ENCODE peak calls at places on chromosomes 3 and 15, in four cellular contexts. One of them, this sample, is unnamed.

GRCh38 chr3:67641451-67641850 is 13.0 kb downstream of the SUCLG2 start:
- DNase-seq in sigmoid colon: no peak
- DNase-seq in hepatocyte: no peak
- DNase-seq in lung: no peak
- DNase-seq in this sample: no peak

GRCh38 chr3:104960579-104960978 is 406.1 kb upstream of the ALCAM start:
- DNase-seq in sigmoid colon: no peak
- DNase-seq in hepatocyte: no peak
- DNase-seq in lung: no peak
- DNase-seq in this sample: no peak

GRCh38 chr3:34955684-34956083 is 683.6 kb upstream of the ARPP21 start:
- DNase-seq in lung: no peak
- DNase-seq in hepatocyte: no peak
- DNase-seq in sigmoid colon: no peak
- DNase-seq in this sample: no peak

GRCh38 chr15:95511680-95512079 is 818.8 kb upstream of the NR2F2 start:
- DNase-seq in lung: no peak
- DNase-seq in hepatocyte: no peak
- DNase-seq in sigmoid colon: no peak
- DNase-seq in this sample: no peak

GRCh38 chr15:58361291-58361759 is 70.5 kb upstream of the LIPC start:
- DNase-seq in hepatocyte: peak
- DNase-seq in lung: no peak
- DNase-seq in sigmoid colon: no peak
- DNase-seq in this sample: no peak

GRCh38 chr3:77203876-77204275 is 164.0 kb downstream of the ROBO2 start:
- DNase-seq in lung: no peak
- DNase-seq in hepatocyte: no peak
- DNase-seq in sigmoid colon: no peak
- DNase-seq in this sample: no peak

GRCh38 chr3:150371741-150372254 is 36.3 kb upstream of the TSC22D2 start:
- DNase-seq in lung: peak
- DNase-seq in sigmoid colon: peak
- DNase-seq in hepatocyte: peak
- DNase-seq in this sample: peak

GRCh38 chr15:68391084-68391483 is 40.9 kb downstream of the ITGA11 start:
- DNase-seq in lung: no peak
- DNase-seq in sigmoid colon: peak
- DNase-seq in hepatocyte: no peak
- DNase-seq in this sample: no peak

GRCh38 chr3:53195602-53196574 is 34.9 kb downstream of the PRKCD start:
- DNase-seq in hepatocyte: peak
- DNase-seq in lung: peak
- DNase-seq in sigmoid colon: no peak
- DNase-seq in this sample: peak

GRCh38 chr3:102225407-102226132 is 209.2 kb upstream of the ZPLD1 start:
- DNase-seq in lung: no peak
- DNase-seq in hepatocyte: peak
- DNase-seq in sigmoid colon: no peak
- DNase-seq in this sample: no peak

GRCh38 chr15:90603893-90604292 is 74.2 kb downstream of the CRTC3 start:
- DNase-seq in sigmoid colon: no peak
- DNase-seq in lung: peak
- DNase-seq in hepatocyte: no peak
- DNase-seq in this sample: peak

GRCh38 chr15:75531041-75531450 is 48.1 kb downstream of the PTPN9 start:
- DNase-seq in hepatocyte: no peak
- DNase-seq in lung: no peak
- DNase-seq in sigmoid colon: peak
- DNase-seq in this sample: peak

GRCh38 chr3:178562143-178562868 is 26.1 kb downstream of the KCNMB2 start:
- DNase-seq in lung: no peak
- DNase-seq in sigmoid colon: no peak
- DNase-seq in hepatocyte: no peak
- DNase-seq in this sample: no peak

GRCh38 chr3:49723301-49723630 is 485 bp downstream of the GMPPB start:
- DNase-seq in lung: peak
- DNase-seq in sigmoid colon: peak
- DNase-seq in hepatocyte: peak
- DNase-seq in this sample: peak

GRCh38 chr3:119229190-119229589 is 11.5 kb downstream of the B4GALT4 start:
- DNase-seq in sigmoid colon: no peak
- DNase-seq in lung: no peak
- DNase-seq in hepatocyte: no peak
- DNase-seq in this sample: no peak

GRCh38 chr3:15755780-15756179 is 42.0 kb downstream of the ANKRD28 start:
- DNase-seq in sigmoid colon: no peak
- DNase-seq in hepatocyte: no peak
- DNase-seq in lung: no peak
- DNase-seq in this sample: no peak
- H3K4me3 ChIP-seq in sigmoid colon: no peak
- H3K4me3 ChIP-seq in hepatocyte: no peak
- H3K4me3 ChIP-seq in lung: no peak
- H3K4me3 ChIP-seq in this sample: no peak

GRCh38 chr3:30135190-30135589 is 471.2 kb upstream of the TGFBR2 start:
- DNase-seq in hepatocyte: no peak
- DNase-seq in sigmoid colon: no peak
- DNase-seq in lung: no peak
- DNase-seq in this sample: no peak
- TF ChIP-seq CTCF in hepatocyte: peak
- TF ChIP-seq CTCF in sigmoid colon: no peak
- TF ChIP-seq CTCF in lung: no peak
- TF ChIP-seq CTCF in this sample: no peak

GRCh38 chr3:10205461-10206165 is 40.9 kb downstream of the IRAK2 start:
- DNase-seq in hepatocyte: no peak
- DNase-seq in lung: no peak
- DNase-seq in sigmoid colon: no peak
- DNase-seq in this sample: no peak
- H3K27ac ChIP-seq in hepatocyte: peak
- H3K27ac ChIP-seq in lung: no peak
- H3K27ac ChIP-seq in sigmoid colon: peak
- H3K27ac ChIP-seq in this sample: no peak

GRCh38 chr3:153257673-153258351 is 95.8 kb downstream of the RAP2B start:
- DNase-seq in sigmoid colon: no peak
- DNase-seq in lung: no peak
- DNase-seq in hepatocyte: no peak
- DNase-seq in this sample: no peak

GRCh38 chr3:153259956-153260355 is 97.9 kb downstream of the RAP2B start:
- DNase-seq in sigmoid colon: no peak
- DNase-seq in lung: no peak
- DNase-seq in hepatocyte: no peak
- DNase-seq in this sample: no peak

GRCh38 chr3:153260681-153261080 is 98.7 kb downstream of the RAP2B start:
- DNase-seq in lung: peak
- DNase-seq in hepatocyte: no peak
- DNase-seq in sigmoid colon: no peak
- DNase-seq in this sample: no peak
- H3K4me3 ChIP-seq in lung: no peak
- H3K4me3 ChIP-seq in hepatocyte: no peak
- H3K4me3 ChIP-seq in sigmoid colon: no peak
- H3K4me3 ChIP-seq in this sample: no peak

GRCh38 chr3:36944641-36945270 is at the start of gene TRANK1:
- DNase-seq in sigmoid colon: peak
- DNase-seq in lung: peak
- DNase-seq in hepatocyte: peak
- DNase-seq in this sample: peak

GRCh38 chr3:36945326-36945980 is 599 bp upstream of the TRANK1 start:
- DNase-seq in lung: no peak
- DNase-seq in hepatocyte: no peak
- DNase-seq in sigmoid colon: no peak
- DNase-seq in this sample: no peak

GRCh38 chr3:36942632-36943248 is 2.1 kb downstream of the TRANK1 start:
- DNase-seq in lung: no peak
- DNase-seq in hepatocyte: peak
- DNase-seq in sigmoid colon: no peak
- DNase-seq in this sample: peak

GRCh38 chr3:36943601-36944000 is 1.3 kb downstream of the TRANK1 start:
- DNase-seq in lung: no peak
- DNase-seq in hepatocyte: no peak
- DNase-seq in sigmoid colon: no peak
- DNase-seq in this sample: no peak

GRCh38 chr3:36944012-36944640 is 728 bp downstream of the TRANK1 start:
- DNase-seq in lung: peak
- DNase-seq in sigmoid colon: peak
- DNase-seq in hepatocyte: peak
- DNase-seq in this sample: peak
- TF ChIP-seq CTCF in lung: no peak
- TF ChIP-seq CTCF in sigmoid colon: no peak
- TF ChIP-seq CTCF in hepatocyte: no peak
- TF ChIP-seq CTCF in this sample: no peak